ENCODE peak calls at places on chromosomes 1 and 21, in nine cellular contexts. O is NCI-H510A; A is GM12891; H is stromal cell of bone marrow; N is activated naive CD8-positive, alpha-beta T cell treated with anti-CD3 and anti-CD28 coated beads for 36 hours; C is head of caudate nucleus; V is stimulated activated CD4-positive, alpha-beta T cell treated with anti-CD3 and anti-CD28 coated beads, Interleukin-2, amount 100 ng/mL, for 48 hours; M is activated CD8-positive, alpha-beta T cell treated with anti-CD3 and anti-CD28 coated beads for 36 hours; Z is pancreas. I is an unnamed sample.

GRCh38 chr1:53495608-53496345 is 36.6 kb downstream of the DMRTB1 start:
- DNase-seq in N (no peak), C (no peak), O (no peak), V (no peak), A (no peak), M (no peak), H (peak; percentile 47), Z (no peak), I (no peak)

GRCh38 chr21:34129039-34129891 is 55.9 kb downstream of the MRPS6 start:
- DNase-seq in C (peak; percentile 63), M (peak; percentile 90), N (peak; percentile 79), A (peak; percentile 27), V (peak; percentile 56), Z (peak; percentile 42), O (peak; percentile 34), H (peak; percentile 87), I (no peak)

GRCh38 chr1:160137216-160137862 is 14.1 kb upstream of the ATP1A4 start:
- DNase-seq in H (no peak), A (no peak), V (no peak), N (no peak), M (no peak), Z (no peak), C (no peak), O (no peak), I (no peak)

GRCh38 chr21:36966846-36967657 is 583 bp upstream of the HLCS start:
- DNase-seq in Z (no peak), C (peak; percentile 30), H (no peak), N (no peak), O (no peak), V (no peak), M (no peak), A (no peak), I (no peak)

GRCh38 chr1:153397056-153397923 is 6.4 kb upstream of the S100A8 start:
- DNase-seq in N (no peak), M (no peak), H (no peak), Z (no peak), O (no peak), C (no peak), V (no peak), A (no peak), I (no peak)

GRCh38 chr1:8598060-8598724 is 219.2 kb downstream of the RERE start:
- DNase-seq in O (peak; percentile 91), M (no peak), V (no peak), C (peak; percentile 68), A (no peak), H (peak; percentile 36), Z (peak; percentile 33), N (no peak), I (no peak)

GRCh38 chr1:6389971-6390370 is 3.6 kb downstream of the ACOT7 start:
- DNase-seq in N (no peak), O (peak; percentile 65), M (no peak), Z (no peak), C (no peak), H (no peak), V (no peak), A (no peak), I (no peak)

GRCh38 chr1:107776898-107777663 is 187.9 kb downstream of the VAV3 start:
- DNase-seq in N (no peak), A (no peak), M (no peak), C (no peak), O (no peak), V (no peak), H (no peak), Z (no peak), I (no peak)

GRCh38 chr21:42474043-42474831 is 21.8 kb downstream of the RSPH1 start:
- DNase-seq in C (peak; percentile 73), Z (peak; percentile 78), V (no peak), H (no peak), A (no peak), M (no peak), N (no peak), O (no peak), I (no peak)

GRCh38 chr1:209937996-209938959 is at the start of gene SYT14:
- DNase-seq in Z (peak; percentile 28), C (peak; percentile 62), H (peak; percentile 34), V (peak; percentile 0), N (peak; percentile 4), A (no peak), O (peak; percentile 82), M (no peak), I (peak; percentile 74)

GRCh38 chr1:6486433-6487011 is 4.9 kb downstream of the PLEKHG5 start:
- DNase-seq in H (peak; percentile 63), Z (peak; percentile 88), N (peak; percentile 86), A (peak; percentile 91), O (peak; percentile 89), M (peak; percentile 94), C (peak; percentile 87), V (peak; percentile 85), I (no peak)

GRCh38 chr1:224589006-224589405 is 27.1 kb upstream of the CNIH3 start:
- DNase-seq in O (no peak), C (no peak), N (no peak), Z (no peak), A (no peak), V (no peak), H (no peak), M (no peak), I (no peak)

GRCh38 chr1:91712393-91712792 is 173.6 kb downstream of the TGFBR3 start:
- DNase-seq in V (no peak), C (no peak), M (no peak), A (no peak), Z (no peak), H (no peak), O (no peak), N (no peak), I (no peak)

GRCh38 chr1:155910621-155911121 is 478 bp downstream of the RIT1 start:
- DNase-seq in Z (no peak), N (no peak), H (no peak), M (peak; percentile 27), A (no peak), C (peak; percentile 34), V (no peak), O (no peak), I (no peak)

GRCh38 chr1:27934818-27935549 is at the start of gene SMPDL3B:
- DNase-seq in H (no peak), M (no peak), N (no peak), Z (peak; percentile 75), O (peak; percentile 87), A (no peak), V (no peak), C (peak; percentile 27), I (no peak)

GRCh38 chr1:39954870-39955546 is at the start of gene MFSD2A:
- DNase-seq in O (peak; percentile 100), V (peak; percentile 87), Z (peak; percentile 92), C (peak; percentile 95), N (peak; percentile 95), M (peak; percentile 95), A (peak; percentile 90), H (peak; percentile 78), I (peak; percentile 96)

GRCh38 chr21:24375201-24375600 is 1232.1 kb downstream of the MRPL39 start:
- DNase-seq in M (peak; percentile 56), H (no peak), O (no peak), A (no peak), N (peak; percentile 11), V (peak; percentile 13), Z (no peak), C (no peak), I (no peak)

GRCh38 chr21:35922618-35923017 is 137.7 kb downstream of the SETD4 start:
- DNase-seq in C (no peak), H (no peak), V (no peak), M (no peak), O (no peak), Z (no peak), N (no peak), A (no peak), I (no peak)

GRCh38 chr1:156106624-156107488 is 7.7 kb upstream of the LMNA start:
- DNase-seq in A (no peak), O (no peak), N (no peak), M (no peak), H (no peak), V (no peak), Z (peak; percentile 62), C (no peak), I (no peak)

GRCh38 chr1:221437924-221438323 is 304.0 kb downstream of the DUSP10 start:
- DNase-seq in N (no peak), C (no peak), M (no peak), V (no peak), Z (no peak), A (no peak), H (no peak), O (no peak), I (no peak)

GRCh38 chr1:31672988-31673387 is 28.3 kb upstream of the PEF1 start:
- DNase-seq in M (no peak), Z (no peak), H (no peak), V (no peak), O (no peak), N (no peak), C (no peak), A (no peak), I (no peak)

GRCh38 chr1:50620680-50621329 is 197.6 kb upstream of the DMRTA2 start:
- DNase-seq in V (no peak), Z (no peak), O (no peak), A (no peak), C (no peak), M (no peak), H (no peak), N (no peak), I (no peak)

GRCh38 chr1:201166964-201167624 is 12.8 kb upstream of the TMEM9 start:
- DNase-seq in H (no peak), Z (no peak), M (no peak), C (no peak), V (no peak), O (no peak), A (no peak), N (no peak), I (no peak)

GRCh38 chr1:74673351-74674111 is at the start of gene ERICH3:
- DNase-seq in N (no peak), Z (no peak), V (no peak), C (peak; percentile 67), H (no peak), O (peak; percentile 66), M (peak; percentile 2), A (no peak), I (no peak)